ENCODE peak calls at places on chromosomes 4 and X, in five cellular contexts. A, D, N, Q and S are unnamed samples.

GRCh38 chr4:169626328-169627282 is 6.2 kb downstream of the CLCN3 start:
- DNase-seq in A (no peak), D (no peak), N (no peak), Q (no peak), S (no peak)

GRCh38 chrX:7316280-7316679 is 168.3 kb upstream of the PUDP start:
- DNase-seq in A (no peak), D (no peak), N (peak; percentile 9), Q (no peak), S (peak; percentile 36)

GRCh38 chr4:118124977-118125376 is 90.7 kb downstream of the NDST3 start:
- DNase-seq in A (no peak), D (no peak), N (no peak), Q (no peak), S (no peak)

GRCh38 chrX:9500584-9500983 is 35.7 kb downstream of the TBL1X start:
- DNase-seq in A (no peak), D (no peak), N (no peak), Q (no peak), S (no peak)

GRCh38 chr4:4591071-4591470 is 49.2 kb upstream of the STX18 start:
- DNase-seq in A (no peak), D (no peak), N (no peak), Q (no peak), S (no peak)

GRCh38 chrX:16119353-16120220 is 3.8 kb upstream of the GRPR start:
- DNase-seq in A (no peak), D (no peak), N (no peak), Q (no peak), S (no peak)

GRCh38 chrX:40388441-40388840 is 192.3 kb upstream of the ATP6AP2 start:
- DNase-seq in A (no peak), D (no peak), N (no peak), Q (no peak), S (no peak)

GRCh38 chr4:12036450-12036849 is 607.8 kb upstream of the HS3ST1 start:
- DNase-seq in A (no peak), D (peak; percentile 12), N (no peak), Q (no peak), S (no peak)

GRCh38 chr4:185238261-185238681 is 28.9 kb downstream of the SNX25 start:
- DNase-seq in A (no peak), D (no peak), N (peak; percentile 79), Q (peak; percentile 34), S (no peak)

DNA sequence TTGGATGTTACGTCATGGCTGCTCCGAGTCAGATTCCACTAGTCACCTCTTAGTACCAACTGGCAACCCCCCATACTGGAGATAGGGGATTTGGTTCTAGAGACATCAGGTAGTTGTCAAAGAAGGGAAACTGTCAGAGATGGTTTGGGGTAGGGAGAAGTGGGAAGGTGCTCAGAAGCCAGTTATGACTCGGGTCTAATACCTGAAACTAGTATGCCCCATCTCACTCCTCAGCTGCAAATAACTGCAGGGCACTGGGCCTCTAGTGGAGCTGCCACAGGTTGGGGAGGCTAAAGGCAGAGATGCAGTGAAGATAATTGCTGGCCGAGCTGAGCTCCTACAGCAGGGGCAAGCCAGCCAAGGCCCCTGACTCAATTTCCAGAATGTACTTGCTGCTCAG is 30.0 kb downstream of the OTUD6A start:
- DNase-seq in A (no peak), D (no peak), N (no peak), Q (no peak), S (no peak)
- TF ChIP-seq CTCF in A (no peak), D (no peak), N (no peak), Q (no peak), S (no peak)

GRCh38 chrX:153468008-153468580 is 2.3 kb downstream of the HAUS7 start:
- DNase-seq in A (no peak), D (no peak), N (no peak), Q (no peak), S (no peak)

GRCh38 chrX:153469811-153470410 is 465 bp downstream of the HAUS7 start:
- DNase-seq in A (peak; percentile 13), D (no peak), N (peak; percentile 19), Q (no peak), S (peak; percentile 9)

GRCh38 chrX:153471663-153472280 is 1.4 kb upstream of the HAUS7 start:
- DNase-seq in A (peak; percentile 50), D (no peak), N (no peak), Q (no peak), S (no peak)

GRCh38 chrX:153473126-153473525 is 2.8 kb upstream of the HAUS7 start:
- DNase-seq in A (no peak), D (no peak), N (no peak), Q (no peak), S (no peak)

DNA sequence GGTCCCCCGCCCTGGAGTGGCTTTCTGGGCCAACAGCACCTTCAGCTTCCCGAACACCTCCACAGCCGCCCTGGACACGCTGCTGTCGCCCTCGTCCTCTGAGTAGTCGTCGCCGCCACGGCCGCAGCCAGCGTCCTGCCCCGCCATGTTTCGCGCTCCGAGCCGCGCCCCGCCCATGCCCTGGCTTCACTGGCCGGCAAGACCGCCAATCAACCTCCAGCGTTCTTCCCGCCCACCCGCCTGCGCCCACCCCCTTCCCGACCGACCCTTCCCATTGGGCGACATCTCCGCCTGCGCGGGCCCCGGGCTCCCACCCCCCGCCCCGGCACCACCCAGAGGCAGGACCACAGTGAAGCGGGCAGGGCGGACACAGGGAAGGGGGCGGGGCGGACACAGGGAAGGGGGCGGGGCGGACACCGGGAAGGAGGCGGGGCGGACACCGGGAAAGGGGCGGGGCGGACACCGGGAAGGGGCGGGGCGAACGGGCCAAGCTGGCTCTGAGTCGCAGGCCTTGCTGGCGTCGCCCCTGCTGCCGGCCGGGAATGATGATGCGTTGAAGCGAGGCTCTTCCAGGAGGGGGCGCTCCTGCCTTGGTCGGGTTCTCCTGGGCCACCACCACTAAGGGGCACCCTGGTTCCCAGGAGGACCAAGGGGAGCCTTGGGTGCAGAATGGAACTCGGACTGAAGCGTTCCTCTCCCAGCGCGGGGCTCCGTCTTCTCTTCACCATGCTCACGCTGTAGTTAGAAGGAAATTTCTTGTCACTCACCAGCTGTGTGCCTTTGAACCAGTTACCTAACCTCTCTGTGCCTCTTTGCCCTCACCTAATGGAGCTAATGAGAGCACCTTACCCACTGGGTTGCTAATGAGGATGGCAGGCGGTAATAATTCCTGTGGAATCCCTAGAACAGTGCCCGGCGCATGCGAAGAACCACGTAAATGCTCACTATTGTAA is at the start of gene HAUS7:
- DNase-seq in A (peak; percentile 93), D (peak; percentile 87), N (peak; percentile 77), Q (peak; percentile 49), S (peak; percentile 83)
- TF ChIP-seq CTCF in A (peak; percentile 69), D (peak; percentile 84), N (peak; percentile 83), Q (peak; percentile 71), S (peak; percentile 66)

GRCh38 chrX:12032082-12032481 is 106.2 kb upstream of the FRMPD4 start:
- DNase-seq in A (no peak), D (no peak), N (no peak), Q (no peak), S (no peak)

GRCh38 chrX:12021708-12022107 is 116.6 kb upstream of the FRMPD4 start:
- DNase-seq in A (no peak), D (no peak), N (no peak), Q (no peak), S (no peak)

DNA sequence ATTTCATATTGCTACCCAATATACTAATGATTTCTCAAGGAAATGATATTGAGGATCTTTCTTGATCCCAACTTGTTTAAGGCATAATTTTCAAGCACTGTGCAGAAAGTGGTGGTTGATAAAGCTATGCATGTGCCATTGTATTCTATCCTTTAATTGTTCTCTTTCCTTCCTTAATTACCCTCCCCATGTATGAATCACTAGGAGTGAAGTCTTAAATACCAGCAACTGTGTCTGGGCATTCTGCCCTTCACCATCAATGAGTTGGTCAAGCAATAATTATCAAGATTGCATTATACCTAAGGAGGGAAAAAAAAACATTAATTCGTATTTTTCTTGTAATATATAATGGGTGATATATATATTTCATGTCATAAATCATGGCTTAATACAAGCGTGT is 111.8 kb upstream of the FRMPD4 start:
- DNase-seq in A (peak; percentile 12), D (no peak), N (no peak), Q (no peak), S (no peak)
- TF ChIP-seq CTCF in A (no peak), D (no peak), N (no peak), Q (no peak), S (no peak)

DNA sequence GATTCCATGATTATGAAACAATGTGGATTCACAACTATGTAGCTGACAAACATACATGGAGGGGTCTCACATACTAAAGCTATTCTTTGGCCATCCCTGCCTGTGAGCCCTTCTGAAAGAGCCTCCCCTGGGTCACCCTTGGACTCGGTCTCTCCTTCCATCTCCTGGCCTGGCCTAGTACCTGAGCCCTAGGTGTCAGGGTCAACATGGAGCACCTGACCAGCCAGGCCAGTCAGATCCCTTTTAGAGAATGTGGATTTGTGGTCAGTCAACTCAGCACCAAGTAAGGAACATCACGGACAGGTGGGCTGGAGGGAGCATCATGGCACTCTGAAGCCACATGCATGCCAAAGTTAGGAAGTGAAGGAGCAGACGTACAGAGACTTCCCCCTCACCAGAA is 16.3 kb downstream of the ATP8A1 start:
- DNase-seq in A (no peak), D (no peak), N (no peak), Q (no peak), S (no peak)
- TF ChIP-seq CTCF in A (no peak), D (no peak), N (no peak), Q (no peak), S (no peak)

GRCh38 chr4:158163941-158164665 is 8.7 kb downstream of the GASK1B start:
- DNase-seq in A (no peak), D (no peak), N (no peak), Q (no peak), S (no peak)
- TF ChIP-seq CTCF in A (peak; percentile 5), D (no peak), N (no peak), Q (no peak), S (no peak)

GRCh38 chrX:152904151-152905080 is 6.5 kb downstream of the ZNF185 start:
- DNase-seq in A (peak; percentile 42), D (peak; percentile 54), N (peak; percentile 52), Q (peak; percentile 13), S (peak; percentile 60)
- TF ChIP-seq CTCF in A (peak; percentile 85), D (peak; percentile 53), N (peak; percentile 83), Q (peak; percentile 80), S (peak; percentile 68)

GRCh38 chrX:152912121-152912520 is 14.3 kb downstream of the ZNF185 start:
- DNase-seq in A (no peak), D (no peak), N (no peak), Q (no peak), S (no peak)
- TF ChIP-seq CTCF in A (peak; percentile 15), D (no peak), N (no peak), Q (no peak), S (no peak)

GRCh38 chr4:6389426-6389825 is 83.0 kb downstream of the PPP2R2C start:
- DNase-seq in A (no peak), D (no peak), N (no peak), Q (no peak), S (no peak)

GRCh38 chr4:6390357-6390756 is 82.1 kb downstream of the PPP2R2C start:
- DNase-seq in A (no peak), D (no peak), N (no peak), Q (no peak), S (no peak)

GRCh38 chr4:6388713-6389112 is 83.7 kb downstream of the PPP2R2C start:
- DNase-seq in A (no peak), D (no peak), N (no peak), Q (no peak), S (no peak)

GRCh38 chr4:6386091-6386490 is 86.3 kb downstream of the PPP2R2C start:
- DNase-seq in A (no peak), D (no peak), N (no peak), Q (no peak), S (no peak)

GRCh38 chr4:6387946-6388345 is 84.5 kb downstream of the PPP2R2C start:
- DNase-seq in A (no peak), D (no peak), N (no peak), Q (no peak), S (no peak)
- TF ChIP-seq CTCF in A (no peak), D (no peak), N (no peak), Q (no peak), S (no peak)